ENCODE peak calls at places on chromosomes 4 and X, in four cellular contexts. V is lower leg skin, W is Caco-2, P is prostate gland. A is an unnamed sample.

GRCh38 chr4:6591305-6591704 is 16.3 kb downstream of the MAN2B2 start:
- DNase-seq in W (no peak), V (no peak), P (no peak), A (no peak)

GRCh38 chr4:123640271-123640670 is 243.7 kb downstream of the SPRY1 start:
- DNase-seq in V (no peak), P (no peak), W (no peak), A (no peak)

GRCh38 chr4:37865450-37865849 is 25.4 kb upstream of the TBC1D1 start:
- DNase-seq in W (no peak), P (no peak), V (no peak), A (no peak)

GRCh38 chr4:148312996-148313490 is 129.2 kb downstream of the NR3C2 start:
- DNase-seq in P (no peak), V (no peak), W (no peak), A (no peak)

GRCh38 chr4:61572160-61572559 is 372.0 kb downstream of the ADGRL3 start:
- DNase-seq in V (no peak), W (no peak), P (no peak), A (peak)

GRCh38 chrX:81316163-81316562 is 114.3 kb downstream of the SH3BGRL start:
- DNase-seq in P (no peak), V (peak), W (no peak), A (no peak)

GRCh38 chr4:1802720-1803522 is 9.8 kb downstream of the FGFR3 start:
- DNase-seq in W (no peak), P (no peak), V (no peak), A (no peak)

GRCh38 chr4:112416464-112416863 is 99.5 kb downstream of the NEUROG2 start:
- DNase-seq in V (no peak), P (no peak), W (no peak), A (no peak)

GRCh38 chr4:166527500-166527899 is 654.5 kb downstream of the TLL1 start:
- DNase-seq in W (no peak), V (no peak), P (no peak), A (peak)

DNA sequence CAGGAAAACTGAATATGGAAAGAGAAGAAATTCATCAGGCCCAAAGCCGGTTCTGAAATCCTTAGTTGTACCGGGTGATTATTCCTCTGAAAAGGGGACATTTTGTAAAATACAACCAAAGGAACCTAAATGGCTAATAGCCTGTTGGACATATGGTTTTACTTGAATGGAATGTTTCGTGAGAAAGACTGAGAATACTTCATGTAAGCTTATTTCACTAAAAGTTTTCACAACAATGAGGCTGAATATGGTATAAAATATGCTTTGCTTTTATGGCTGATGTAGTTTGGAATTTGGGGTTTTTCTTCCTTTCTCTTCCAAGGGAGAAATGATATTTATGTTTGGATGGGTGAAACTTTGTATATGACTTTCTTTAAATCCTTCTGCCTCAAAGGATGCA is 2.7 kb downstream of the GRIA3 start:
- DNase-seq in P (no peak), V (no peak), W (no peak), A (no peak)
- H3K4me3 ChIP-seq in P (no peak), V (no peak), W (no peak), A (no peak)

DNA sequence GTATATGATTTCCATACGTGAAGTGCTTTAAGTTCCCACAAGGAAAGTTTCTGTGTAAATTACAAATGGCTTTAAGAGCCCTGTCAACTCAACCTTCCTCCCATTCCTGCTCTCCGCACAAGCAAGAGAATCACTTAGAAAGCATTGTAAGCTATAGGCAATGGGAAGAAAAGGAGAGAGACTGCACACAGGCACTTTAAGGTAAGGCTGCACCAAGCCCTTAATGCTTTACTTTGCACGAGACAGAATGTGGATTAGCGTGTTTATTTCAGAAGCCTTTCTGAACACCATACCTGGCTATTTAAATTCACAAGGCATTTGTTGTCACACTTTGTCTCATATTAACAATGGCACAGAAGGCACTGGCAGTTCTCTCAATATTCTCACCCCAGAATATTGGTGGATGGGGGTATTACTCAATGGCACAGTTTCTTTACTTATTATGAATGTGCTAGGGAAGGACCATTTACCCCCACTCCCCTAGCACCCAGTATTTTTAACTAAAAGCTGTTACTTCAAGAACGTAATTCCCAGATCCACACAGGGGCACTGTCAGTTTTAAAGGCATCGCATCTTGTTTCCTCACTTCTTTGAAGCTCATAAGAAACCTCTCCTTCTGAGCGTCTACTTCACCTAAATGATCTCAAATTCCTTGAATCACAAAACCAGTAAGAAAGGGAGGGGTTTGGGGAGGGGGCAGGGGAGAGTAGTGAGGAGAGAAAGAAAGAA is 150.0 kb downstream of the MAML3 start:
- DNase-seq in P (no peak), V (no peak), W (no peak), A (no peak)
- H3K4me3 ChIP-seq in P (peak), V (no peak), W (no peak), A (peak)

GRCh38 chr4:185003596-185004351 is 14.5 kb upstream of the HELT start:
- DNase-seq in P (no peak), W (no peak), V (peak), A (no peak)

GRCh38 chr4:185002784-185003183 is 15.5 kb upstream of the HELT start:
- DNase-seq in V (peak), P (no peak), W (no peak), A (no peak)

GRCh38 chr4:185004562-185005208 is 13.6 kb upstream of the HELT start:
- DNase-seq in P (peak), V (peak), W (no peak), A (no peak)

DNA sequence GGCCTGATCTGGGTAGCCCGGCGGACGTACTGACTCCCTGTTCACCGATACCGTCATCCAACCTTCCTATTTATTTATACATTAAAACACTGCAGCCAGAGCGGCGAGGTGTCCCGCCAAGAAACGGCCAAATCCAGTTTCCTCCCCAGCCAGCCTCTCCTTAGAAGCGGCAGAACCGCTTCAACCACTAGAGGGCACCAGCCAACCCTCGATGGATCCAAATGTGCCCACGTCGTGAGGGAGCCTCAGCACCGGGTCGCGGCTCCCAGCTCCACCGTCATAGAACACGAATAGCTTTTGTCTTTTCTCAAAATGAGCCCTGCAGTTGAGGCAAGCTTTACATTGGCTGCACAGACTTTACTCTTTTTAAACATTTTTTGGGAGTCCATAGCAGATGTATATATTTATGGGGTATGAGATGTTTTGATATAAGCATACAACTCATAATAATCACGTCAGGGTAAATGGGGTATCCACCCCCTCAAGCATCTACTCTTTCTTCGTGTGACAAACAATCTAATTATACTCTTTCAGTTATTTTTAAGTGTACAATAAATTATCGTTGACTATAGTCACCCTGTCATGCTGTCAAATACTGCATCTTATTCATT is 13.0 kb upstream of the HELT start:
- DNase-seq in P (peak), V (peak), W (peak), A (peak)
- H3K4me3 ChIP-seq in P (peak), V (no peak), W (no peak), A (peak)

DNA sequence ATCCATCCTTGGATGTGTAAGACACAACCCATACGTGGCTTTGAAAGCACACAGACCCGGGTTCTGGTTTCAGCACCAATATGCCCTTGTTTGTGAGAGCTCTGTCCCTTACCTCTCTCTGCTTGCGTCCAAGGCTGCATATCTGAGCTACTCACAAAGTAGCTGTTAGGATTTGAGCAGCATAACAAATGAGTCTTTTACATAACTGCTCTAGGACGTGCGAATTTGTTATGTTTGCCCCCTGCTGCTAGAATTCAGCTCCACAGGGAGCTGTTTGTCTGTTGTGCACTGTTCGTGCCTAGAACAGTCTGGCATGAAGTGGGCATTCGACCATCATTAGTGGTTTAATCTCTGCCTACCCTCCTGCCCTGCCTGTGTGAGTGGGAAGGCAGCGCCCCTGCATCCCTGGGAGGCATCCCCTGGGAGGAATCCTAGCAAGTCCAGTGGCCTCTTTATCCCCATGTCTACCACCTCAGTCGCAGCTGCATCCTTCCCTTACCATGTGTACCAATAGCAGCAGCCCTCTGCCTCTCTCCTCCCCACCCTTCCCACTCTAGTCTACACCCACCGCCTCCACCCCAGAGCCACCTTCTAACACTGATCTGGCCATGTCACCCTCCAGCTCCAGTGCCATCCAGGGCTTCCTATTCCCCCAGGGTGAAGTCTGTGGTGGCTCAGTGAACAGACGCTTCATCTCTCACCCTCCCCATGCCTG is 42.0 kb downstream of the SLC2A9 start:
- DNase-seq in V (no peak), P (no peak), W (no peak), A (no peak)
- H3K4me3 ChIP-seq in V (no peak), P (no peak), W (no peak), A (no peak)

GRCh38 chr4:186840771-186841301 is 117.2 kb upstream of the FAT1 start:
- DNase-seq in W (no peak), P (no peak), V (no peak), A (no peak)
- H3K4me3 ChIP-seq in W (no peak), P (no peak), V (no peak), A (no peak)

GRCh38 chr4:121688696-121689095 is 8.1 kb downstream of the ANXA5 start:
- DNase-seq in P (no peak), W (no peak), V (no peak), A (no peak)
- H3K4me3 ChIP-seq in P (no peak), W (no peak), V (no peak), A (no peak)

GRCh38 chrX:29243942-29244341 is 656.7 kb downstream of the IL1RAPL1 start:
- DNase-seq in P (no peak), V (no peak), W (no peak), A (no peak)

GRCh38 chrX:29233592-29234179 is 646.4 kb downstream of the IL1RAPL1 start:
- DNase-seq in W (no peak), P (no peak), V (no peak), A (no peak)

GRCh38 chrX:29241831-29242230 is 654.6 kb downstream of the IL1RAPL1 start:
- DNase-seq in V (no peak), P (no peak), W (no peak), A (peak)

DNA sequence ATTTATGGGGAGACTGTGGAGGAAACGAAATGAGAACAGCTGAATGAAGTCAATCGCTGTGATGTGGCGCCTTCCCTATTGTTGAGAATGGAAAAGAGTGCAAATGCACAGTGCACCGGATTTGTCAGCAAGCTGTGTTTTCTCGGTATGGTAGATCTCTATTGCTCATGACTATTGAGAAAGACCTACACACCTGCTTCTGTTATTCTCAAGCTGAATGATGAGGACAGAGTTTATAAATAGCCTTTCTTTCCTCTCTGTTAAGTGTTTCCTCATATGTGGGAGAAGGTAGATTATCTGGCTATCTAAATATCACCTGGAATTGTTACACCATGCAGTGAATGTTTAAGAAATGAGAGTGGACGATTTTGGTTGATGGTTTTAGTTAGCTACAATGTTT is 650.7 kb downstream of the IL1RAPL1 start:
- DNase-seq in V (no peak), W (no peak), P (no peak), A (no peak)
- H3K4me3 ChIP-seq in V (no peak), W (no peak), P (no peak), A (no peak)

GRCh38 chr4:161728929-161729328 is 434.9 kb downstream of the FSTL5 start:
- DNase-seq in V (no peak), P (no peak), W (no peak), A (no peak)
- H3K4me3 ChIP-seq in V (no peak), P (no peak), W (no peak), A (no peak)

A was measured in skeletal muscle cell.